ENCODE peak calls at places on chromosome 15, in six cellular contexts. U, G, V, N, E and W are unnamed samples.

GRCh38 chr15:60798821-60799220 is 319.9 kb upstream of the ICE2 start:
- DNase-seq in U (peak; percentile 73), G (no peak), V (peak; percentile 52), N (peak; percentile 75), E (no peak), W (peak; percentile 26)

GRCh38 chr15:61459785-61460707 is 230.9 kb upstream of the RORA start:
- DNase-seq in U (peak; percentile 42), G (no peak), V (no peak), N (peak; percentile 89), E (no peak), W (no peak)

GRCh38 chr15:28930011-28930410 is 44.2 kb downstream of the APBA2 start:
- DNase-seq in U (no peak), G (no peak), V (no peak), N (no peak), E (no peak), W (no peak)

GRCh38 chr15:28896944-28897343 is 11.2 kb downstream of the APBA2 start:
- DNase-seq in U (peak; percentile 76), G (no peak), V (no peak), N (peak; percentile 80), E (no peak), W (no peak)

GRCh38 chr15:42100021-42100800 is 5.8 kb upstream of the PLA2G4D start:
- DNase-seq in U (no peak), G (no peak), V (no peak), N (peak; percentile 17), E (no peak), W (no peak)

GRCh38 chr15:39597336-39597735 is 16.5 kb downstream of the THBS1 start:
- DNase-seq in U (no peak), G (no peak), V (no peak), N (no peak), E (no peak), W (no peak)

GRCh38 chr15:66253643-66254363 is at the start of gene MEGF11:
- DNase-seq in U (no peak), G (no peak), V (no peak), N (peak; percentile 53), E (no peak), W (no peak)

GRCh38 chr15:47331796-47332480 is 385.4 kb upstream of the SEMA6D start:
- DNase-seq in U (no peak), G (no peak), V (no peak), N (peak; percentile 35), E (no peak), W (no peak)

GRCh38 chr15:101142711-101143110 is 109.1 kb downstream of the CHSY1 start:
- DNase-seq in U (no peak), G (no peak), V (no peak), N (no peak), E (no peak), W (no peak)

GRCh38 chr15:26729581-26729980 is 43.3 kb downstream of the GABRB3 start:
- DNase-seq in U (no peak), G (no peak), V (no peak), N (no peak), E (no peak), W (no peak)

GRCh38 chr15:73485372-73485771 is 42.4 kb downstream of the REC114 start:
- DNase-seq in U (no peak), G (no peak), V (no peak), N (no peak), E (no peak), W (no peak)

GRCh38 chr15:95171551-95171950 is 940.2 kb downstream of the MCTP2 start:
- DNase-seq in U (no peak), G (no peak), V (no peak), N (no peak), E (no peak), W (no peak)

GRCh38 chr15:83512459-83512858 is 65.3 kb downstream of the SH3GL3 start:
- DNase-seq in U (no peak), G (no peak), V (no peak), N (no peak), E (no peak), W (no peak)

GRCh38 chr15:51642696-51643095 is 20.1 kb upstream of the DMXL2 start:
- DNase-seq in U (no peak), G (no peak), V (no peak), N (no peak), E (no peak), W (no peak)

GRCh38 chr15:88681610-88682221 is 42.9 kb downstream of the ISG20 start:
- DNase-seq in U (no peak), G (no peak), V (no peak), N (no peak), E (peak; percentile 67), W (no peak)

GRCh38 chr15:99169769-99170311 is 65.0 kb downstream of the SYNM start:
- DNase-seq in U (no peak), G (peak; percentile 53), V (no peak), N (peak; percentile 86), E (peak; percentile 46), W (no peak)

GRCh38 chr15:50051811-50052419 is 67.1 kb downstream of the ATP8B4 start:
- DNase-seq in U (peak; percentile 74), G (peak; percentile 31), V (peak; percentile 43), N (peak; percentile 93), E (no peak), W (no peak)
- TF ChIP-seq CTCF in U (peak; percentile 75), G (peak; percentile 69), V (peak; percentile 48), N (peak; percentile 84), E (no peak), W (peak; percentile 51)

GRCh38 chr15:77567202-77567601 is 65.5 kb downstream of the LINGO1 start:
- DNase-seq in U (no peak), G (peak; percentile 4), V (no peak), N (no peak), E (no peak), W (no peak)
- H3K4me3 ChIP-seq in U (no peak overlapping the region), G (no peak overlapping the region), V (no peak overlapping the region), N (no peak overlapping the region), E (no peak overlapping the region), W (no peak overlapping the region)

DNA sequence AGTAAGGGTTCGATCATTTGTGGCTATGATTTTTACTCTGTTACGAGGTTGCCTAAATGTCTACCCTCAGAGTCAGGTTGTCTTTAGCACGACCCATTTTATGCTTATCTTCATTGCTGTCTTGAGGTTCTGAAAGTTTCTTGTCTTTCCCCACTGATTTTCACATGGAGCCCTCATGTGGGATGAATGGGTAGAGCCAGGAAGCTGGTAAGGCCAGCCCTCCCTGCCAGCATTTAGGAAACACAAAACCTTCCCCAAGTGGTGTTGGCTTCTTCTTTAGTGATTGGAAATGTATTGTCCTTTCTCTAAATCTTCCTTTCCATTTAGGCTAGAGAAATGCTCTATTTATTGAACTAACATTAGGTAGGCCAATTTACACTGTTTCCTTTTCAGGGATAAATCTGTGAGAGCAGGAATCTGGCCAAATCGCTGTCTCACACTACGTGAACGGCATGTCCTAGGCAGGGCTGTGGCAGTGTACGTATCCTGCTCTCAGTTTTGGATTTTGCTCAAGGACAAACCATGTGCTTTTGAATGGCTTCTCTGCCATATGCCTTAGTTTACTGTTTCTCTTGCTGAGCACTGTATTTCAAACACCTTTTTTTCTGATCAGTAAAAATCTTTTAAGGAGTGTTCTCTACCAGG is 43.7 kb downstream of the MYZAP start:
- DNase-seq in U (no peak), G (peak; percentile 59), V (no peak), N (peak; percentile 14), E (no peak), W (no peak)
- TF ChIP-seq CTCF in U (peak; percentile 27), G (peak; percentile 33), V (no peak), N (no peak), E (no peak), W (no peak)

DNA sequence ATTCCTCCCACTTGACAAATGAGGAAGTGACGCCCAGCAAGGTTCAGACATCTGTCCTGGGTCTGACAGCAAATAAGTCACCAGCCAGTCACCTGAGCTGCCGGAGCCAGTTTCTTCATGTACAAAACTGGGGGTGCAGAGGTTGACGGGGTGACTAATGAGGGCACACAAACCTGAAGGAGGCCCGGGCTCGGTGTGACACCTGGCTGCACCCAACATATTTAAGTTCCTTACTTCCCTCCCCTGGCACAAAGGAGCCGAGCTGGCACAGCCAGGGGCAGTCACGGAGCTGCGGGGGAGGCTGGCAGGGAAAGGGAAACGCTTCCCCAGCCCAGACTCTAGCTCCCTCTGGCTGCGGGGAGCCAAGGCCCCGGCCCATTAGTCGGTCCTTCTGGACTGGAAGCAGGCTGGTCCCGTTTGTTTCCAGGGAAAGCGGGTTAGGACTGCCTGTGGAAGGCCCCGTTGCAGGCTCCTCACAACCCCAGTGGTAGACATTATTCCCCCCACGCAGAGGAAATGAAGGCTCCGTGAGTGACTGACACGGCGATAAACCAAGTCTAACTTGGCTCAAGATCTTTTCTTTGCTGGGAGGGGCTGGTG is 2.3 kb downstream of the FBXL22 start:
- DNase-seq in U (no peak), G (peak; percentile 80), V (peak; percentile 69), N (peak; percentile 59), E (no peak), W (peak; percentile 61)
- H3K4me3 ChIP-seq in U (peak overlapping the region; percentile 79), G (peak overlapping the region; percentile 82), V (peak overlapping the region; percentile 72), N (no peak overlapping the region), E (peak overlapping the region; percentile 89), W (peak overlapping the region; percentile 66)

GRCh38 chr15:91946075-91946474 is 92.6 kb downstream of the SLCO3A1 start:
- DNase-seq in U (no peak), G (no peak), V (no peak), N (no peak), E (no peak), W (no peak)

GRCh38 chr15:91947370-91947769 is 93.9 kb downstream of the SLCO3A1 start:
- DNase-seq in U (no peak), G (no peak), V (no peak), N (no peak), E (no peak), W (no peak)

GRCh38 chr15:91945385-91945784 is 91.9 kb downstream of the SLCO3A1 start:
- DNase-seq in U (no peak), G (no peak), V (no peak), N (no peak), E (no peak), W (no peak)

GRCh38 chr15:91948001-91948608 is 94.6 kb downstream of the SLCO3A1 start:
- DNase-seq in U (no peak), G (peak; percentile 72), V (no peak), N (peak; percentile 62), E (no peak), W (no peak)

DNA sequence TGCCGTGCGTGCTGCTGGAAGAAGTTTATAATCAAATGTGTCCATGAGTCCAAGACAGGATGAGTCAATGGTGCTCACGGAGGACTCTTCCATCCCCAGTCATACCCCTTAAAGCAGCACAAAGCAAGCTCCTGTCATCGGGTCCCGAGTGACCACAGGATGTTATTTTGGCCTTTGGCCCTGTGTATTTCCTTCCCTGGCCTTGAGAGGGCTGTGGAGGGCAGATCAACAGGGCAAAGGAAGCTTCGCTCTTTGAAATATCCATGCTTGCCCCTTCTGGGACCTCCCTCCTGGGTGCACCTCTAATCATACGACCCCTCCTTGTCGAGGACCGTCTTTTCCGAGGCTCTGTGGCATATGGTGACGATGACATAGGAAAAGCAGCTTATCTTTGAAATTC is 93.4 kb downstream of the SLCO3A1 start:
- DNase-seq in U (no peak), G (no peak), V (no peak), N (no peak), E (no peak), W (no peak)
- TF ChIP-seq CTCF in U (peak; percentile 3), G (peak; percentile 49), V (no peak), N (peak; percentile 9), E (no peak), W (no peak)